ENCODE peak calls at places on chromosomes 5 and 9, in seven cellular contexts. W, P, I, D, C, V and Q are unnamed samples.

GRCh38 chr5:93452255-93452654 is 128.8 kb downstream of the NR2F1-AS1 start:
- DNase-seq in W (no peak), P (no peak), I (peak), D (no peak), C (no peak), V (no peak), Q (no peak)

GRCh38 chr5:179960204-179960831 is 52.6 kb upstream of the TBC1D9B start:
- DNase-seq in W (no peak), P (no peak), I (no peak), D (no peak), C (no peak), V (no peak), Q (no peak)

GRCh38 chr5:67605730-67606585 is 409.4 kb upstream of the CD180 start:
- DNase-seq in W (no peak), P (no peak), I (no peak), D (no peak), C (no peak), V (no peak), Q (no peak)

GRCh38 chr9:137764981-137765380 is 112.6 kb upstream of the CACNA1B start:
- DNase-seq in W (no peak), P (no peak), I (no peak), D (no peak), C (no peak), V (no peak), Q (no peak)

GRCh38 chr9:137955586-137955985 is 78.0 kb downstream of the CACNA1B start:
- DNase-seq in W (no peak), P (no peak), I (no peak), D (no peak), C (peak), V (no peak), Q (no peak)

GRCh38 chr5:173733065-173733824 is 116.8 kb upstream of the BOD1 start:
- DNase-seq in W (no peak), P (no peak), I (no peak), D (no peak), C (no peak), V (no peak), Q (no peak)

GRCh38 chr5:90056911-90057705 is 352.4 kb downstream of the CETN3 start:
- DNase-seq in W (no peak), P (peak), I (peak), D (no peak), C (no peak), V (no peak), Q (no peak)

GRCh38 chr9:85163415-85163814 is 493.9 kb downstream of the NTRK2 start:
- DNase-seq in W (no peak), P (no peak), I (peak), D (no peak), C (no peak), V (no peak), Q (no peak)

GRCh38 chr9:34197756-34198711 is 19.2 kb downstream of the UBAP1 start:
- DNase-seq in W (no peak), P (no peak), I (no peak), D (no peak), C (peak), V (no peak), Q (no peak)

GRCh38 chr9:37953775-37954437 is 50.0 kb upstream of the SLC25A51 start:
- DNase-seq in W (no peak), P (no peak), I (peak), D (no peak), C (no peak), V (no peak), Q (peak)

GRCh38 chr9:133162802-133163558 is 734 bp downstream of the GBGT1 start:
- DNase-seq in W (no peak), P (no peak), I (no peak), D (no peak), C (peak), V (no peak), Q (no peak)

GRCh38 chr9:87776481-87777373 is 50.8 kb downstream of the CTSL start:
- DNase-seq in W (no peak), P (no peak), I (no peak), D (no peak), C (no peak), V (no peak), Q (no peak)

GRCh38 chr9:109993250-109993978 is 213.4 kb downstream of the PALM2AKAP2 start:
- DNase-seq in W (no peak), P (no peak), I (no peak), D (no peak), C (no peak), V (no peak), Q (no peak)

GRCh38 chr5:95733100-95733499 is 2.0 kb downstream of the RHOBTB3 start:
- DNase-seq in W (no peak), P (no peak), I (no peak), D (no peak), C (no peak), V (no peak), Q (no peak)

GRCh38 chr5:60196382-60197113 is 303.0 kb upstream of the PDE4D start:
- DNase-seq in W (no peak), P (peak), I (peak), D (no peak), C (no peak), V (no peak), Q (peak)

GRCh38 chr5:15637886-15638285 is 137.9 kb downstream of the FBXL7 start:
- DNase-seq in W (no peak), P (no peak), I (no peak), D (no peak), C (no peak), V (no peak), Q (no peak)

GRCh38 chr5:115599502-115599901 is 2.8 kb downstream of the TICAM2 start:
- DNase-seq in W (no peak), P (no peak), I (peak), D (no peak), C (no peak), V (no peak), Q (no peak)

GRCh38 chr5:133565993-133566392 is 46.3 kb downstream of the FSTL4 start:
- DNase-seq in W (no peak), P (peak), I (peak), D (no peak), C (peak), V (no peak), Q (peak)

GRCh38 chr5:40359093-40359492 is 320.6 kb upstream of the PTGER4 start:
- DNase-seq in W (no peak), P (no peak), I (no peak), D (no peak), C (no peak), V (no peak), Q (no peak)

GRCh38 chr5:42360641-42361320 is 62.5 kb upstream of the GHR start:
- DNase-seq in W (no peak), P (no peak), I (no peak), D (no peak), C (peak), V (no peak), Q (no peak)

GRCh38 chr5:95841914-95842812 is 19.6 kb upstream of the GLRX start:
- DNase-seq in W (no peak), P (no peak), I (peak), D (no peak), C (no peak), V (no peak), Q (peak)

GRCh38 chr5:110817437-110817836 is 78.6 kb downstream of the SLC25A46 start:
- DNase-seq in W (no peak), P (no peak), I (peak), D (no peak), C (no peak), V (no peak), Q (no peak)

GRCh38 chr5:1652873-1653707 is 129.3 kb upstream of the LPCAT1 start:
- DNase-seq in W (no peak), P (no peak), I (peak), D (no peak), C (peak), V (no peak), Q (no peak)

GRCh38 chr5:137320056-137321045 is 178.8 kb downstream of the SPOCK1 start:
- DNase-seq in W (no peak), P (no peak), I (peak), D (peak), C (peak), V (no peak), Q (peak)

GRCh38 chr9:78158286-78158685 is 77.6 kb upstream of the CEP78 start:
- DNase-seq in W (no peak), P (no peak), I (peak), D (no peak), C (no peak), V (no peak), Q (no peak)

GRCh38 chr5:125550237-125550636 is 803.8 kb upstream of the ZNF608 start:
- DNase-seq in W (no peak), P (no peak), I (peak), D (no peak), C (no peak), V (no peak), Q (no peak)

GRCh38 chr9:17627641-17628040 is 48.8 kb downstream of the SH3GL2 start:
- DNase-seq in W (no peak), P (no peak), I (no peak), D (no peak), C (no peak), V (peak), Q (no peak)

GRCh38 chr5:34499001-34499734 is 157.0 kb upstream of the RAI14 start:
- DNase-seq in W (no peak), P (no peak), I (peak), D (no peak), C (no peak), V (no peak), Q (no peak)

GRCh38 chr9:113612828-113613227 is 149.3 kb downstream of the RGS3 start:
- DNase-seq in W (no peak), P (no peak), I (no peak), D (no peak), C (no peak), V (no peak), Q (no peak)

GRCh38 chr5:35476046-35476445 is 141.6 kb upstream of the SPEF2 start:
- DNase-seq in W (no peak), P (no peak), I (no peak), D (no peak), C (no peak), V (no peak), Q (no peak)

GRCh38 chr5:61052870-61053269 is 107.9 kb downstream of the NDUFAF2 start:
- DNase-seq in W (no peak), P (no peak), I (peak), D (no peak), C (no peak), V (no peak), Q (peak)

GRCh38 chr9:106528158-106528557 is 334.8 kb upstream of the ZNF462 start:
- DNase-seq in W (no peak), P (no peak), I (no peak), D (no peak), C (no peak), V (no peak), Q (no peak)

GRCh38 chr9:21252727-21253547 is 13.1 kb upstream of the IFNA14 start:
- DNase-seq in W (no peak), P (peak), I (peak), D (no peak), C (peak), V (peak), Q (peak)

GRCh38 chr5:9739135-9739534 is 109.0 kb upstream of the TAS2R1 start:
- DNase-seq in W (no peak), P (no peak), I (no peak), D (no peak), C (peak), V (no peak), Q (no peak)

GRCh38 chr5:151181818-151182217 is 24.2 kb upstream of the ANXA6 start:
- DNase-seq in W (no peak), P (no peak), I (no peak), D (no peak), C (no peak), V (no peak), Q (no peak)

GRCh38 chr5:172508471-172509404 is 54.4 kb upstream of the SH3PXD2B start:
- DNase-seq in W (no peak), P (peak), I (no peak), D (no peak), C (no peak), V (no peak), Q (no peak)

GRCh38 chr9:3329361-3329760 is 196.4 kb downstream of the RFX3 start:
- DNase-seq in W (no peak), P (no peak), I (peak), D (no peak), C (no peak), V (no peak), Q (no peak)